ENCODE peak calls at places on chromosomes 6 and 20, in six cellular contexts. U is HepG2, L is SK-N-SH, R is GM12878, Z is K562, X is H1. I is an unnamed sample.

GRCh38 chr20:39986231-39986904 is 702.7 kb downstream of the MAFB start:
- DNase-seq in U (no peak), L (peak), R (no peak), Z (no peak), X (peak), I (no peak)

GRCh38 chr6:134161036-134161435 is 108.6 kb upstream of the SLC2A12 start:
- DNase-seq in U (no peak), L (no peak), R (no peak), Z (no peak), X (no peak), I (no peak)

GRCh38 chr20:20373046-20373706 is 5.3 kb downstream of the INSM1 start:
- DNase-seq in U (no peak), L (no peak), R (no peak), Z (no peak), X (no peak), I (no peak)

GRCh38 chr6:68967549-68968300 is 332.6 kb downstream of the ADGRB3 start:
- DNase-seq in U (peak), L (peak), R (peak), Z (peak), X (peak), I (peak)

GRCh38 chr20:41482647-41483552 is 116.3 kb upstream of the EMILIN3 start:
- DNase-seq in U (no peak), L (no peak), R (no peak), Z (no peak), X (no peak), I (no peak)

GRCh38 chr6:147141690-147142308 is 62.4 kb upstream of the STXBP5 start:
- DNase-seq in U (no peak), L (no peak), R (no peak), Z (peak), X (no peak), I (no peak)

GRCh38 chr6:73854998-73855718 is 159.2 kb downstream of the CD109 start:
- DNase-seq in U (peak), L (peak), R (no peak), Z (peak), X (no peak), I (peak)

GRCh38 chr20:58691405-58691772 is 1.2 kb upstream of the NPEPL1 start:
- DNase-seq in U (no peak), L (no peak), R (no peak), Z (no peak), X (peak), I (no peak)

GRCh38 chr6:41531591-41532582 is 14.3 kb upstream of the FOXP4 start:
- DNase-seq in U (no peak), L (peak), R (peak), Z (no peak), X (no peak), I (no peak)

GRCh38 chr6:159727717-159728440 is 573 bp downstream of the WTAP start:
- DNase-seq in U (peak), L (no peak), R (no peak), Z (peak), X (no peak), I (no peak)

GRCh38 chr20:47929368-47930115 is 144.3 kb upstream of the SULF2 start:
- DNase-seq in U (no peak), L (no peak), R (no peak), Z (no peak), X (no peak), I (peak)

GRCh38 chr6:29763491-29764289 is 40.5 kb downstream of the HLA-F start:
- DNase-seq in U (no peak), L (no peak), R (no peak), Z (no peak), X (no peak), I (no peak)

GRCh38 chr6:22133352-22133751 is 163.5 kb downstream of the PRL start:
- DNase-seq in U (no peak), L (no peak), R (no peak), Z (no peak), X (no peak), I (no peak)

GRCh38 chr6:156154896-156155295 is 622.3 kb upstream of the ARID1B start:
- DNase-seq in U (no peak), L (no peak), R (no peak), Z (no peak), X (no peak), I (no peak)

GRCh38 chr6:35297541-35298481 is at the start of gene DEF6:
- DNase-seq in U (peak), L (peak), R (peak), Z (peak), X (peak), I (peak)

GRCh38 chr6:36959555-36960250 is 5.2 kb downstream of the PI16 start:
- DNase-seq in U (no peak), L (no peak), R (no peak), Z (no peak), X (no peak), I (no peak)

GRCh38 chr20:57680131-57680716 is 29.6 kb downstream of the PMEPA1 start:
- DNase-seq in U (no peak), L (no peak), R (peak), Z (no peak), X (no peak), I (no peak)

GRCh38 chr6:27275025-27275956 is 27.8 kb downstream of the PRSS16 start:
- DNase-seq in U (no peak), L (peak), R (no peak), Z (peak), X (peak), I (peak)

GRCh38 chr6:25250878-25251277 is 28.3 kb upstream of the CARMIL1 start:
- DNase-seq in U (no peak), L (no peak), R (peak), Z (no peak), X (no peak), I (peak)

GRCh38 chr6:103002282-103002681 is 1608.8 kb downstream of the GRIK2 start:
- DNase-seq in U (no peak), L (no peak), R (no peak), Z (peak), X (no peak), I (no peak)

GRCh38 chr6:165184192-165184979 is 125.0 kb downstream of the C6orf118 start:
- DNase-seq in U (no peak), L (no peak), R (no peak), Z (no peak), X (no peak), I (no peak)

GRCh38 chr20:38441916-38442315 is 6.8 kb upstream of the SNHG17 start:
- DNase-seq in U (no peak), L (no peak), R (no peak), Z (no peak), X (no peak), I (no peak)

GRCh38 chr6:21348462-21349195 is 244.9 kb upstream of the SOX4 start:
- DNase-seq in U (no peak), L (no peak), R (no peak), Z (no peak), X (peak), I (no peak)

GRCh38 chr6:155954149-155954548 is 498.5 kb upstream of the NOX3 start:
- DNase-seq in U (no peak), L (no peak), R (no peak), Z (no peak), X (no peak), I (no peak)

GRCh38 chr6:101090281-101090680 is 209.2 kb upstream of the ASCC3 start:
- DNase-seq in U (no peak), L (no peak), R (no peak), Z (no peak), X (no peak), I (no peak)

GRCh38 chr6:20905377-20905776 is 371.1 kb downstream of the CDKAL1 start:
- DNase-seq in U (no peak), L (no peak), R (no peak), Z (no peak), X (no peak), I (no peak)

GRCh38 chr20:23257848-23258746 is 92.5 kb upstream of the NXT1 start:
- DNase-seq in U (no peak), L (peak), R (no peak), Z (no peak), X (peak), I (no peak)

GRCh38 chr20:49583669-49584417 is 15.9 kb upstream of the PTGIS start:
- DNase-seq in U (peak), L (no peak), R (no peak), Z (peak), X (no peak), I (no peak)

GRCh38 chr6:27631614-27631925 is 158.7 kb upstream of the ZNF184 start:
- DNase-seq in U (no peak), L (no peak), R (no peak), Z (no peak), X (no peak), I (no peak)

GRCh38 chr6:48389146-48390043 is 278.4 kb upstream of the PTCHD4 start:
- DNase-seq in U (no peak), L (no peak), R (no peak), Z (no peak), X (no peak), I (no peak)

GRCh38 chr20:10306440-10307358 is 88.1 kb downstream of the SNAP25 start:
- DNase-seq in U (no peak), L (no peak), R (no peak), Z (no peak), X (no peak), I (no peak)
- TF ChIP-seq SIN3A in U (no peak), L (peak), R (no peak), Z (no peak), X (no peak), I (no peak)

GRCh38 chr6:10382728-10383127 is 32.1 kb downstream of the TFAP2A start:
- DNase-seq in U (no peak), L (no peak), R (no peak), Z (no peak), X (no peak), I (no peak)
- TF ChIP-seq RAD21 in U (no peak), L (no peak), R (no peak), Z (no peak), X (no peak), I (no peak)

DNA sequence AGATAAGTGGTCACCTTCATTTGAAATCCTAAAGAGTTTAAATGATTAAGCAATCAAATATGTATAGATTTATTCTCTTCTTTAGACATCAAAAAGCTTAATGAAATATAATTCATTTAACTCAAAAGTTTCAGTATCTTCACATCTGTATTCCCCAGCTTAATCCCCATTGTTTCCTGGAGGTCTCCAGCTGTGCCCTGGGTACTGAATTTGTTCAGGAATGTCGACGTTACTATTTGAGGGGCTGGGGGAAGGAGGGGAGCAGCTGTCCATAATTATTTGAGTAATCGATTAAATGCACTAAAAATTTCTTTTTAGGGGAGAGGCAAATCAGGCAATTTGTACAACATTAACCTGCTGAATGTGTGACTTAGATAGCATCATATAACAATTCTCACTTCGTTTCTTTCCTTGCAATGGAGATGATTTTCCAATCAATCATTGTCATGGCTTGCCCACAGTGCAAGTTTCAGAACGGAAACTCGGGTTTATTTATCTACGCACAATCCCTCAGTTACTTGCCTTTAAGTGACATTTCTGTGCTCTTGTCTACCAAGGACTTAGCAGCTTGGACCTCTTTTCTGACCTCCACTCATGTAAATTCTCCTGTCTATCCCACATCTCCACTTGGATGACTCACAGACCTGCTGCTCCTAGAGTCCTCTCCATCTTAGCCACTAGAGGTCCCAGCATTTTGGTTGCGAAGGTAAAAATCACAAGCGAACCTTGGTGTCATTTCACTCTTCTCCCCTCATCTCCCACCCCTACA is 3.9 kb downstream of the DOK5 start:
- DNase-seq in U (peak), L (peak), R (no peak), Z (peak), X (no peak), I (peak)
- TF ChIP-seq SIN3A in U (no peak), L (no peak), R (no peak), Z (no peak), X (no peak), I (no peak)

GRCh38 chr20:17197041-17197440 is 29.8 kb upstream of the PCSK2 start:
- DNase-seq in U (no peak), L (no peak), R (no peak), Z (no peak), X (no peak), I (no peak)
- TF ChIP-seq RAD21 in U (no peak), L (no peak), R (no peak), Z (no peak), X (no peak), I (no peak)

GRCh38 chr20:32526561-32526960 is 58.6 kb downstream of the NOL4L start:
- DNase-seq in U (no peak), L (no peak), R (no peak), Z (no peak), X (no peak), I (no peak)
- TF ChIP-seq SIN3A in U (no peak), L (no peak), R (no peak), Z (no peak), X (no peak), I (no peak)

GRCh38 chr6:56862415-56863175 is 92.3 kb upstream of the BEND6 start:
- DNase-seq in U (no peak), L (no peak), R (no peak), Z (no peak), X (no peak), I (no peak)
- TF ChIP-seq RAD21 in U (no peak), L (no peak), R (no peak), Z (no peak), X (no peak), I (no peak)

GRCh38 chr6:118659513-118660217 is 8.3 kb upstream of the CEP85L start:
- DNase-seq in U (no peak), L (no peak), R (no peak), Z (peak), X (no peak), I (no peak)
- TF ChIP-seq SIN3A in U (no peak), L (no peak), R (no peak), Z (no peak), X (no peak), I (no peak)

GRCh38 chr20:10961651-10962288 is 288.0 kb upstream of the JAG1 start:
- DNase-seq in U (no peak), L (no peak), R (no peak), Z (no peak), X (no peak), I (no peak)
- TF ChIP-seq RAD21 in U (no peak), L (no peak), R (no peak), Z (no peak), X (no peak), I (no peak)

DNA sequence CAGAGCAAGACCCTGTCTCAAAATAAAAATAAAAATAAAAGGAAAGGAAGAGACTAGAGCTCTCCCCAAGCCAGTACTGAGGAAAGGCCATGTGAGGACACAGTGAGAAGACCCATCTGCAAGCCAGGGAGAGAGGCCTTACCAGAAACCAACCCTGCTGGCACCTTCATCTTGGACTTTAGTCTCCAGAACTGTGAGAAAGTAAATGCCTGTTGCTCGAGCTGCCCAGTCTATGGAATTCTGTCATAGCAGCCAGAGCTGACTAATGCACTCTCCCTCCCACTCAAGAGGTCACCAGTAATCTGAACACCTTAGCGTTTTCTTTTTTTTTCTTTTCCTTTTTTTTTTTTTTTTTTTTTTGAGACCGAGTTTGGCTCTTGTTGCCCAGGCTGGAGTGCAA is 7.3 kb upstream of the PRPH2 start:
- DNase-seq in U (peak), L (no peak), R (no peak), Z (peak), X (no peak), I (no peak)
- TF ChIP-seq SIN3A in U (no peak), L (no peak), R (no peak), Z (no peak), X (no peak), I (no peak)

I was measured in HCT116.